ENCODE peak calls at places on chromosomes 5 and 9, in seven cellular contexts. V is NCI-H774; U is NCI-H2081; B is heart left ventricle; F is A172; X is RWPE1; C is activated T-helper 1 cell treated with anti-CD3 and anti-CD28 coated beads, Interleukin-12 subunit alpha, Interleukin-12 subunit beta, Interleukin-2, Interleukin-4 antibody, amounts not matched to agents 30 ng/mL and 10 ng/mL and 1 ng/mL, durations not matched to agents 14 hours and 24 hours and 36 hours. P is an unnamed sample.

GRCh38 chr5:34550255-34550654 is 105.9 kb upstream of the RAI14 start:
- DNase-seq in V (no peak), U (no peak), B (no peak), F (no peak), X (no peak), C (no peak), P (no peak)

GRCh38 chr5:32158679-32158975 is 15.5 kb downstream of the GOLPH3 start:
- DNase-seq in V (no peak), U (no peak), B (no peak), F (no peak), X (no peak), C (no peak), P (no peak)

GRCh38 chr5:44388504-44389409 is 463 bp downstream of the FGF10 start:
- DNase-seq in V (no peak), U (no peak), B (peak), F (peak), X (peak), C (no peak), P (no peak)

GRCh38 chr5:108798866-108799265 is 51.2 kb downstream of the FER start:
- DNase-seq in V (no peak), U (no peak), B (no peak), F (no peak), X (no peak), C (no peak), P (no peak)

GRCh38 chr5:7094626-7095025 is 301.3 kb upstream of the ADCY2 start:
- DNase-seq in V (no peak), U (no peak), B (no peak), F (peak), X (no peak), C (no peak), P (peak)

GRCh38 chr5:135448071-135448704 is 1.0 kb upstream of the DCANP1 start:
- DNase-seq in V (no peak), U (no peak), B (no peak), F (no peak), X (peak), C (no peak), P (peak)

GRCh38 chr9:99465231-99465891 is 243.3 kb downstream of the SEC61B start:
- DNase-seq in V (no peak), U (peak), B (no peak), F (no peak), X (no peak), C (no peak), P (no peak)

GRCh38 chr5:79845448-79846197 is 145.4 kb downstream of the MTX3 start:
- DNase-seq in V (no peak), U (no peak), B (peak), F (peak), X (peak), C (peak), P (peak)

GRCh38 chr5:169299651-169300467 is 1.1 kb downstream of the SLIT3 start:
- DNase-seq in V (no peak), U (no peak), B (no peak), F (no peak), X (no peak), C (no peak), P (no peak)

GRCh38 chr5:181221105-181221791 is 1.8 kb upstream of the TRIM41 start:
- DNase-seq in V (no peak), U (no peak), B (no peak), F (no peak), X (no peak), C (no peak), P (no peak)

GRCh38 chr9:123434619-123435240 is 78.7 kb downstream of the CRB2 start:
- DNase-seq in V (no peak), U (no peak), B (no peak), F (peak), X (peak), C (no peak), P (no peak)

GRCh38 chr9:13427587-13427986 is 148.1 kb upstream of the MPDZ start:
- DNase-seq in V (peak), U (peak), B (no peak), F (peak), X (peak), C (no peak), P (peak)

GRCh38 chr5:180873628-180874520 is 12.8 kb upstream of the ZFP62 start:
- DNase-seq in V (no peak), U (no peak), B (no peak), F (peak), X (no peak), C (no peak), P (peak)

GRCh38 chr9:127955294-127956015 is 17.8 kb upstream of the DPM2 start:
- DNase-seq in V (peak), U (peak), B (peak), F (peak), X (peak), C (peak), P (peak)

GRCh38 chr9:129422032-129422842 is 198.7 kb downstream of the C9orf50 start:
- DNase-seq in V (no peak), U (no peak), B (no peak), F (no peak), X (no peak), C (no peak), P (no peak)

GRCh38 chr9:114484854-114485443 is 20.3 kb downstream of the WHRN start:
- DNase-seq in V (no peak), U (no peak), B (no peak), F (peak), X (peak), C (peak), P (peak)

GRCh38 chr9:38087934-38088925 is 19.2 kb upstream of the SHB start:
- DNase-seq in V (peak), U (peak), B (peak), F (no peak), X (peak), C (peak), P (peak)

GRCh38 chr5:6356578-6357164 is 21.7 kb downstream of the MED10 start:
- DNase-seq in V (no peak), U (no peak), B (no peak), F (no peak), X (no peak), C (no peak), P (no peak)

GRCh38 chr5:28810751-28811136 is 1772.4 kb upstream of the CDH9 start:
- DNase-seq in V (no peak), U (no peak), B (no peak), F (peak), X (no peak), C (no peak), P (no peak)

GRCh38 chr5:120927923-120928322 is 463.8 kb downstream of the PRR16 start:
- DNase-seq in V (peak), U (no peak), B (no peak), F (no peak), X (no peak), C (no peak), P (no peak)

GRCh38 chr9:127557998-127558546 is 54.0 kb upstream of the STXBP1 start:
- DNase-seq in V (no peak), U (no peak), B (peak), F (no peak), X (no peak), C (no peak), P (no peak)

GRCh38 chr5:15752886-15753285 is 252.9 kb downstream of the FBXL7 start:
- DNase-seq in V (no peak), U (no peak), B (peak), F (no peak), X (no peak), C (no peak), P (no peak)